ENCODE peak calls at places on chromosomes 4 and X, in ten cellular contexts. J is activated CD4-positive, alpha-beta T cell treated with anti-CD3 and anti-CD28 coated beads, Interleukin-2, amount 10 ng/mL, durations not matched to agents 7 days and 5 days; P is NCI-H1092 treated with DMSO at 0.1 percent for 48 hours; N is effector memory CD8-positive, alpha-beta T cell; H is putamen; V is GDM1; S is OCI-M1; K is ascending aorta; M is M059J; U is lower lobe of right lung. R is an unnamed sample.

GRCh38 chr4:42519803-42520417 is 122.6 kb downstream of the SHISA3 start:
- DNase-seq in J (peak), P (peak), N (peak), H (peak), V (peak), S (peak), K (no peak), M (peak), U (no peak), R (peak)

GRCh38 chr4:139603576-139604387 is 47.8 kb upstream of the SETD7 start:
- DNase-seq in J (peak), P (peak), N (peak), H (peak), V (peak), S (peak), K (no peak), M (peak), U (no peak), R (peak)

GRCh38 chr4:165301833-165302232 is 25.6 kb upstream of the MSMO1 start:
- DNase-seq in J (peak), P (no peak), N (no peak), H (no peak), V (peak), S (peak), K (no peak), M (peak), U (no peak), R (no peak)

GRCh38 chr4:168857546-168858314 is 152.3 kb downstream of the CBR4 start:
- DNase-seq in J (no peak), P (no peak), N (no peak), H (no peak), V (no peak), S (no peak), K (no peak), M (peak), U (no peak), R (no peak)

GRCh38 chr4:48311896-48312295 is 29.4 kb upstream of the SLAIN2 start:
- DNase-seq in J (no peak), P (no peak), N (no peak), H (no peak), V (no peak), S (peak), K (no peak), M (no peak), U (no peak), R (no peak)

GRCh38 chr4:127759893-127760292 is 22.2 kb upstream of the HSPA4L start:
- DNase-seq in J (no peak), P (no peak), N (no peak), H (no peak), V (no peak), S (no peak), K (no peak), M (no peak), U (no peak), R (no peak)

GRCh38 chr4:151674804-151675290 is 86.0 kb downstream of the GATB start:
- DNase-seq in J (no peak), P (no peak), N (no peak), H (no peak), V (no peak), S (no peak), K (no peak), M (peak), U (peak), R (peak)

GRCh38 chr4:128241425-128241913 is 46.1 kb downstream of the PGRMC2 start:
- DNase-seq in J (no peak), P (no peak), N (no peak), H (no peak), V (no peak), S (no peak), K (no peak), M (peak), U (no peak), R (no peak)

GRCh38 chr4:106380179-106380578 is 11.6 kb upstream of the GIMD1 start:
- DNase-seq in J (no peak), P (no peak), N (no peak), H (no peak), V (no peak), S (no peak), K (no peak), M (no peak), U (no peak), R (no peak)

GRCh38 chrX:43822015-43822414 is 60.2 kb downstream of the MAOB start:
- DNase-seq in J (no peak), P (no peak), N (no peak), H (no peak), V (no peak), S (no peak), K (no peak), M (peak), U (no peak), R (no peak)

GRCh38 chr4:140556372-140557085 is 12.2 kb downstream of the UCP1 start:
- DNase-seq in J (peak), P (no peak), N (no peak), H (no peak), V (no peak), S (no peak), K (no peak), M (no peak), U (no peak), R (no peak)

GRCh38 chr4:3494501-3494900 is 31.4 kb downstream of the DOK7 start:
- DNase-seq in J (no peak), P (no peak), N (no peak), H (no peak), V (no peak), S (no peak), K (no peak), M (no peak), U (no peak), R (no peak)

R was measured in nephron progenitor cell.